ENCODE peak calls at places on chromosomes 4 and X, in nine cellular contexts. B, E, Q, R, S, C, D, H and Y are unnamed samples.

GRCh38 chr4:133402616-133403015 is 253.5 kb downstream of the PCDH10 start:
- DNase-seq in B (no peak), E (no peak), Q (no peak), R (no peak), S (no peak), C (no peak), D (no peak), H (no peak), Y (no peak)

GRCh38 chrX:67480789-67481188 is 63.0 kb upstream of the AR start:
- DNase-seq in B (no peak), E (no peak), Q (no peak), R (no peak), S (no peak), C (no peak), D (no peak), H (no peak), Y (no peak)

GRCh38 chr4:181784881-181785280 is 458.3 kb upstream of the TENM3 start:
- DNase-seq in B (no peak), E (no peak), Q (no peak), R (peak; percentile 39), S (no peak), C (no peak), D (no peak), H (no peak), Y (no peak)

GRCh38 chr4:174023641-174024040 is 259.8 kb downstream of the FBXO8 start:
- DNase-seq in B (no peak), E (no peak), Q (no peak), R (no peak), S (no peak), C (no peak), D (peak; percentile 2), H (no peak), Y (no peak)

GRCh38 chrX:121782976-121783375 is 735.6 kb downstream of the GLUD2 start:
- DNase-seq in B (no peak), E (no peak), Q (no peak), R (no peak), S (no peak), C (no peak), D (no peak), H (no peak), Y (no peak)

GRCh38 chr4:58649236-58649635 is 1539.1 kb upstream of the IGFBP7 start:
- DNase-seq in B (no peak), E (no peak), Q (no peak), R (no peak), S (no peak), C (no peak), D (no peak), H (no peak), Y (no peak)

GRCh38 chrX:150100261-150100660 is 162.0 kb upstream of the EOLA2 start:
- DNase-seq in B (no peak), E (no peak), Q (no peak), R (no peak), S (no peak), C (no peak), D (peak; percentile 24), H (no peak), Y (no peak)

GRCh38 chr4:128615197-128615596 is 194.3 kb upstream of the JADE1 start:
- DNase-seq in B (no peak), E (no peak), Q (no peak), R (no peak), S (no peak), C (no peak), D (no peak), H (no peak), Y (no peak)

GRCh38 chr4:141002323-141002805 is 130.9 kb downstream of the RNF150 start:
- DNase-seq in B (no peak), E (no peak), Q (no peak), R (no peak), S (no peak), C (no peak), D (peak; percentile 93), H (no peak), Y (no peak)

GRCh38 chrX:47658684-47659515 is at the start of gene UXT:
- DNase-seq in B (peak; percentile 91), E (peak; percentile 92), Q (peak; percentile 92), R (peak; percentile 95), S (peak; percentile 84), C (peak; percentile 95), D (peak; percentile 94), H (peak; percentile 98), Y (peak; percentile 91)

GRCh38 chr4:22463179-22463578 is 52.7 kb downstream of the ADGRA3 start:
- DNase-seq in B (no peak), E (no peak), Q (no peak), R (no peak), S (no peak), C (no peak), D (no peak), H (no peak), Y (no peak)

GRCh38 chrX:40755291-40756249 is 20.2 kb upstream of the MED14 start:
- DNase-seq in B (no peak), E (peak; percentile 33), Q (no peak), R (no peak), S (no peak), C (no peak), D (peak; percentile 39), H (no peak), Y (no peak)

GRCh38 chr4:46830971-46831454 is 78.0 kb downstream of the COX7B2 start:
- DNase-seq in B (no peak), E (no peak), Q (no peak), R (no peak), S (no peak), C (no peak), D (no peak), H (no peak), Y (no peak)

DNA sequence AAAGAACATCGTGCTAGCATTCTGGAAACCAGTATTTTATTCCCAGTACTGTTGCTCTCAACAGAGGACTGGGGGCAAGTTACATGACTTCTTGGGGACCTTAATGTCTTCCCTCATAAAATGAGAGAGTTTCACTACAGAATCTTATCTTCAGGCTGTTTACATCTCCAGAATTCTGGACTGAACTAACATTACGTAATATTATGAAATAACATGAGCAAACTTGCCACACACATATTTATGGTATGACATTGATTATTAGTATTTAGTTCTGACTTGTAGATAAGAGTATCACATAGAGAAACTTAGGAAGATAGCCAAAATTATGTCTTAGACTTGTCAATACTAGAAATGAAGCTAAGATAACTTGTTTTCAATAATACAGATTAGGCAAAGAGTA is 68.0 kb downstream of the NFKB1 start:
- DNase-seq in B (no peak), E (no peak), Q (no peak), R (no peak), S (no peak), C (no peak), D (peak; percentile 71), H (no peak), Y (no peak)
- H3K27ac ChIP-seq in B (no peak overlapping the region), E (no peak overlapping the region), Q (no peak overlapping the region), R (no peak overlapping the region), S (no peak overlapping the region), C (no peak overlapping the region), D (peak overlapping the region; percentile 53), H (no peak overlapping the region), Y (no peak overlapping the region)

GRCh38 chr4:142376204-142376603 is 469.9 kb downstream of the INPP4B start:
- DNase-seq in B (no peak), E (no peak), Q (no peak), R (no peak), S (no peak), C (no peak), D (no peak), H (no peak), Y (no peak)

GRCh38 chr4:142379277-142380051 is 466.6 kb downstream of the INPP4B start:
- DNase-seq in B (no peak), E (no peak), Q (no peak), R (no peak), S (peak; percentile 24), C (no peak), D (peak; percentile 90), H (no peak), Y (no peak)

GRCh38 chr4:142380052-142380598 is 466.0 kb downstream of the INPP4B start:
- DNase-seq in B (no peak), E (no peak), Q (no peak), R (no peak), S (no peak), C (no peak), D (no peak), H (no peak), Y (no peak)

GRCh38 chr4:142377345-142378091 is 468.6 kb downstream of the INPP4B start:
- DNase-seq in B (no peak), E (no peak), Q (no peak), R (no peak), S (no peak), C (no peak), D (no peak), H (no peak), Y (no peak)

DNA sequence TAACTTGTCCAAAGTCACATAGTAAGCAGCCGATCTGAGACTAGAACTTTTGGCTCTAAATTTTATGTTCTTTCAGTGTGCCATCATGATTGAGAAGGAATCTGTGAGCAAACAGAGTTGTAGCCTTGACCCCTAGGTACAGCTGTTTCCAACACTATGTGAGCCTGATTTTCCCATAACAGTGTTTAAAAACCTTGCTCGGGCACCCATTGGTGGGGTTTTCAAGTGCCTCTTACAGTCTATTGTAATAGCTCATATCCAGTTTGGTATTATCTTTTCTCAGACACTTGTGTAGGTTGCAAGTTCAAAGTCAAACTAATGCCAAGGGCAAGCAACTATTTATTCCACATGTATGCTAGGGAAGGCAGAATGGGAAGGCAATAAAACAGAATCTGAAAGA is 467.9 kb downstream of the INPP4B start:
- DNase-seq in B (no peak), E (no peak), Q (no peak), R (no peak), S (no peak), C (no peak), D (no peak), H (no peak), Y (no peak)
- H3K4me1 ChIP-seq in B (peaks cover 84% of the 10 kb centered on the region), E (no peaks in the 10 kb centered on the region), Q (peaks cover 30% of the 10 kb centered on the region), R (peaks cover 7% of the 10 kb centered on the region), S (peaks cover 39% of the 10 kb centered on the region), C (peaks cover 8% of the 10 kb centered on the region), D (peaks cover 9% of the 10 kb centered on the region), H (peaks cover 26% of the 10 kb centered on the region), Y (peaks cover 71% of the 10 kb centered on the region)

GRCh38 chrX:130896816-130897508 is 6.0 kb downstream of the ENOX2 start:
- DNase-seq in B (no peak), E (no peak), Q (no peak), R (no peak), S (no peak), C (no peak), D (peak; percentile 29), H (no peak), Y (no peak)

GRCh38 chrX:130906776-130907175 is 3.8 kb upstream of the ENOX2 start:
- DNase-seq in B (no peak), E (no peak), Q (no peak), R (no peak), S (no peak), C (no peak), D (no peak), H (no peak), Y (no peak)

GRCh38 chrX:130902783-130903613 is at the start of gene ENOX2:
- DNase-seq in B (peak; percentile 84), E (peak; percentile 92), Q (peak; percentile 69), R (peak; percentile 95), S (peak; percentile 95), C (peak; percentile 93), D (peak; percentile 96), H (peak; percentile 96), Y (peak; percentile 89)

GRCh38 chrX:130902446-130902782 is 595 bp downstream of the ENOX2 start:
- DNase-seq in B (no peak), E (no peak), Q (no peak), R (no peak), S (no peak), C (no peak), D (no peak), H (no peak), Y (no peak)
- H3K27ac ChIP-seq in B (peak overlapping the region; percentile 85), E (peak overlapping the region; percentile 46), Q (no peak overlapping the region), R (no peak overlapping the region), S (peak overlapping the region; percentile 70), C (peak overlapping the region; percentile 81), D (peak overlapping the region; percentile 60), H (peak overlapping the region; percentile 76), Y (peak overlapping the region; percentile 47)

GRCh38 chr4:112168719-112169500 is 23.7 kb downstream of the FAM241A start:
- DNase-seq in B (no peak), E (no peak), Q (no peak), R (no peak), S (no peak), C (no peak), D (no peak), H (no peak), Y (no peak)
- H3K4me1 ChIP-seq in B (peaks cover 48% of the 10 kb centered on the region), E (no peaks in the 10 kb centered on the region), Q (peaks cover 17% of the 10 kb centered on the region), R (no peaks in the 10 kb centered on the region), S (peaks cover 28% of the 10 kb centered on the region), C (no peaks in the 10 kb centered on the region), D (no peaks in the 10 kb centered on the region), H (no peaks in the 10 kb centered on the region), Y (peaks cover 15% of the 10 kb centered on the region)